ENCODE peak calls at places on chromosomes 7 and 10, in five cellular contexts. One of them, this sample, is unnamed.

GRCh38 chr7:139713061-139713460 is 64.7 kb downstream of the HIPK2 start:
- DNase-seq in pons: no peak
- DNase-seq in caudate nucleus: no peak
- DNase-seq in astrocyte of the cerebellum: no peak
- DNase-seq in stimulated activated CD8-positive, alpha-beta memory T cell treated with anti-CD3 and anti-CD28 coated beads, Interleukin-2, amount 100 ng/mL, for 48 hours: no peak
- DNase-seq in this sample: no peak

GRCh38 chr10:4083509-4084003 is 298.5 kb upstream of the KLF6 start:
- DNase-seq in pons: no peak
- DNase-seq in caudate nucleus: no peak
- DNase-seq in astrocyte of the cerebellum: no peak
- DNase-seq in stimulated activated CD8-positive, alpha-beta memory T cell treated with anti-CD3 and anti-CD28 coated beads, Interleukin-2, amount 100 ng/mL, for 48 hours: no peak
- DNase-seq in this sample: no peak

GRCh38 chr7:155793720-155794119 is 18.5 kb downstream of the SHH start:
- DNase-seq in pons: no peak
- DNase-seq in caudate nucleus: no peak
- DNase-seq in astrocyte of the cerebellum: no peak
- DNase-seq in stimulated activated CD8-positive, alpha-beta memory T cell treated with anti-CD3 and anti-CD28 coated beads, Interleukin-2, amount 100 ng/mL, for 48 hours: no peak
- DNase-seq in this sample: no peak

GRCh38 chr10:79019961-79020491 is 48.7 kb upstream of the ZMIZ1 start:
- DNase-seq in pons: no peak
- DNase-seq in caudate nucleus: no peak
- DNase-seq in astrocyte of the cerebellum: no peak
- DNase-seq in stimulated activated CD8-positive, alpha-beta memory T cell treated with anti-CD3 and anti-CD28 coated beads, Interleukin-2, amount 100 ng/mL, for 48 hours: no peak
- DNase-seq in this sample: no peak

GRCh38 chr7:151695856-151696555 is 176.3 kb upstream of the RHEB start:
- DNase-seq in pons: peak; percentile 40
- DNase-seq in caudate nucleus: no peak
- DNase-seq in astrocyte of the cerebellum: no peak
- DNase-seq in stimulated activated CD8-positive, alpha-beta memory T cell treated with anti-CD3 and anti-CD28 coated beads, Interleukin-2, amount 100 ng/mL, for 48 hours: no peak
- DNase-seq in this sample: no peak

GRCh38 chr10:110411047-110411410 is 86.7 kb upstream of the DUSP5 start:
- DNase-seq in pons: no peak
- DNase-seq in caudate nucleus: no peak
- DNase-seq in astrocyte of the cerebellum: no peak
- DNase-seq in stimulated activated CD8-positive, alpha-beta memory T cell treated with anti-CD3 and anti-CD28 coated beads, Interleukin-2, amount 100 ng/mL, for 48 hours: no peak
- DNase-seq in this sample: no peak

GRCh38 chr7:84194484-84195260 is at the start of gene SEMA3A:
- DNase-seq in pons: peak; percentile 66
- DNase-seq in caudate nucleus: peak; percentile 33
- DNase-seq in astrocyte of the cerebellum: peak; percentile 50
- DNase-seq in stimulated activated CD8-positive, alpha-beta memory T cell treated with anti-CD3 and anti-CD28 coated beads, Interleukin-2, amount 100 ng/mL, for 48 hours: peak; percentile 0
- DNase-seq in this sample: peak; percentile 37

GRCh38 chr10:29669149-29669548 is 34.4 kb upstream of the SVIL start:
- DNase-seq in pons: no peak
- DNase-seq in caudate nucleus: no peak
- DNase-seq in astrocyte of the cerebellum: no peak
- DNase-seq in stimulated activated CD8-positive, alpha-beta memory T cell treated with anti-CD3 and anti-CD28 coated beads, Interleukin-2, amount 100 ng/mL, for 48 hours: no peak
- DNase-seq in this sample: no peak

GRCh38 chr10:14126697-14127440 is 203.9 kb downstream of the FRMD4A start:
- DNase-seq in pons: no peak
- DNase-seq in caudate nucleus: no peak
- DNase-seq in astrocyte of the cerebellum: no peak
- DNase-seq in stimulated activated CD8-positive, alpha-beta memory T cell treated with anti-CD3 and anti-CD28 coated beads, Interleukin-2, amount 100 ng/mL, for 48 hours: no peak
- DNase-seq in this sample: no peak

GRCh38 chr7:112556633-112557032 is 75.8 kb downstream of the LSMEM1 start:
- DNase-seq in pons: no peak
- DNase-seq in caudate nucleus: no peak
- DNase-seq in astrocyte of the cerebellum: no peak
- DNase-seq in stimulated activated CD8-positive, alpha-beta memory T cell treated with anti-CD3 and anti-CD28 coated beads, Interleukin-2, amount 100 ng/mL, for 48 hours: no peak
- DNase-seq in this sample: no peak

GRCh38 chr10:126663328-126663727 is 7.2 kb downstream of the C10orf90 start:
- DNase-seq in pons: peak; percentile 98
- DNase-seq in caudate nucleus: peak; percentile 83
- DNase-seq in astrocyte of the cerebellum: peak; percentile 22
- DNase-seq in stimulated activated CD8-positive, alpha-beta memory T cell treated with anti-CD3 and anti-CD28 coated beads, Interleukin-2, amount 100 ng/mL, for 48 hours: no peak
- DNase-seq in this sample: peak; percentile 95

GRCh38 chr7:30135271-30135550 is 425 bp downstream of the MTURN start:
- DNase-seq in pons: no peak
- DNase-seq in caudate nucleus: no peak
- DNase-seq in astrocyte of the cerebellum: no peak
- DNase-seq in stimulated activated CD8-positive, alpha-beta memory T cell treated with anti-CD3 and anti-CD28 coated beads, Interleukin-2, amount 100 ng/mL, for 48 hours: no peak
- DNase-seq in this sample: no peak

GRCh38 chr10:43160067-43160918 is 22.0 kb downstream of the CSGALNACT2 start:
- DNase-seq in pons: no peak
- DNase-seq in caudate nucleus: no peak
- DNase-seq in astrocyte of the cerebellum: no peak
- DNase-seq in stimulated activated CD8-positive, alpha-beta memory T cell treated with anti-CD3 and anti-CD28 coated beads, Interleukin-2, amount 100 ng/mL, for 48 hours: peak; percentile 18
- DNase-seq in this sample: no peak

GRCh38 chr10:103281753-103282152 is 4.8 kb downstream of the INA start:
- DNase-seq in pons: no peak
- DNase-seq in caudate nucleus: peak; percentile 14
- DNase-seq in astrocyte of the cerebellum: no peak
- DNase-seq in stimulated activated CD8-positive, alpha-beta memory T cell treated with anti-CD3 and anti-CD28 coated beads, Interleukin-2, amount 100 ng/mL, for 48 hours: no peak
- DNase-seq in this sample: no peak

GRCh38 chr7:21886396-21886795 is 59.3 kb downstream of the CDCA7L start:
- DNase-seq in pons: no peak
- DNase-seq in caudate nucleus: no peak
- DNase-seq in astrocyte of the cerebellum: no peak
- DNase-seq in stimulated activated CD8-positive, alpha-beta memory T cell treated with anti-CD3 and anti-CD28 coated beads, Interleukin-2, amount 100 ng/mL, for 48 hours: no peak
- DNase-seq in this sample: no peak

GRCh38 chr7:28937103-28937502 is 21.0 kb downstream of the TRIL start:
- DNase-seq in pons: no peak
- DNase-seq in caudate nucleus: no peak
- DNase-seq in astrocyte of the cerebellum: no peak
- DNase-seq in stimulated activated CD8-positive, alpha-beta memory T cell treated with anti-CD3 and anti-CD28 coated beads, Interleukin-2, amount 100 ng/mL, for 48 hours: no peak
- DNase-seq in this sample: no peak

GRCh38 chr7:116607299-116607698 is 64.7 kb upstream of the MET start:
- DNase-seq in pons: no peak
- DNase-seq in caudate nucleus: no peak
- DNase-seq in astrocyte of the cerebellum: no peak
- DNase-seq in stimulated activated CD8-positive, alpha-beta memory T cell treated with anti-CD3 and anti-CD28 coated beads, Interleukin-2, amount 100 ng/mL, for 48 hours: no peak
- DNase-seq in this sample: peak; percentile 47

GRCh38 chr10:83991986-83992753 is 147.1 kb upstream of the GHITM start:
- DNase-seq in pons: no peak
- DNase-seq in caudate nucleus: no peak
- DNase-seq in astrocyte of the cerebellum: no peak
- DNase-seq in stimulated activated CD8-positive, alpha-beta memory T cell treated with anti-CD3 and anti-CD28 coated beads, Interleukin-2, amount 100 ng/mL, for 48 hours: peak; percentile 4
- DNase-seq in this sample: no peak

This sample was measured in putamen.